ENCODE peak calls at places on chromosomes 4 and X, in nine cellular contexts. One of them, this sample, is unnamed.

GRCh38 chr4:68864438-68865177 is 48.8 kb downstream of the UGT2B10 start:
- DNase-seq in dorsolateral prefrontal cortex: no peak
- DNase-seq in K562: peak; percentile 52
- DNase-seq in right cardiac atrium: no peak
- DNase-seq in colonic mucosa: peak; percentile 80
- DNase-seq in Peyer's patch: peak; percentile 80
- DNase-seq in Karpas-422: no peak
- DNase-seq in OCI-LY7: no peak
- DNase-seq in RWPE1: no peak
- DNase-seq in this sample: peak; percentile 67

GRCh38 chr4:47945930-47946726 is 31.7 kb upstream of the NFXL1 start:
- DNase-seq in dorsolateral prefrontal cortex: no peak
- DNase-seq in K562: no peak
- DNase-seq in right cardiac atrium: no peak
- DNase-seq in colonic mucosa: no peak
- DNase-seq in Peyer's patch: no peak
- DNase-seq in Karpas-422: no peak
- DNase-seq in OCI-LY7: no peak
- DNase-seq in RWPE1: no peak
- DNase-seq in this sample: no peak

GRCh38 chrX:57905141-57905540 is 5.1 kb downstream of the ZXDA start:
- DNase-seq in dorsolateral prefrontal cortex: no peak
- DNase-seq in K562: no peak
- DNase-seq in right cardiac atrium: no peak
- DNase-seq in colonic mucosa: no peak
- DNase-seq in Peyer's patch: no peak
- DNase-seq in Karpas-422: no peak
- DNase-seq in OCI-LY7: no peak
- DNase-seq in RWPE1: no peak
- DNase-seq in this sample: no peak

GRCh38 chr4:162830899-162831298 is 335.8 kb downstream of the NAF1 start:
- DNase-seq in dorsolateral prefrontal cortex: no peak
- DNase-seq in K562: no peak
- DNase-seq in right cardiac atrium: no peak
- DNase-seq in colonic mucosa: no peak
- DNase-seq in Peyer's patch: no peak
- DNase-seq in Karpas-422: no peak
- DNase-seq in OCI-LY7: no peak
- DNase-seq in RWPE1: no peak
- DNase-seq in this sample: no peak

GRCh38 chrX:136141569-136141968 is 5.8 kb upstream of the FHL1 start:
- DNase-seq in dorsolateral prefrontal cortex: no peak
- DNase-seq in K562: no peak
- DNase-seq in right cardiac atrium: no peak
- DNase-seq in colonic mucosa: no peak
- DNase-seq in Peyer's patch: no peak
- DNase-seq in Karpas-422: no peak
- DNase-seq in OCI-LY7: no peak
- DNase-seq in RWPE1: no peak
- DNase-seq in this sample: no peak

GRCh38 chrX:34521563-34521962 is 135.5 kb downstream of the TMEM47 start:
- DNase-seq in dorsolateral prefrontal cortex: no peak
- DNase-seq in K562: no peak
- DNase-seq in right cardiac atrium: no peak
- DNase-seq in colonic mucosa: no peak
- DNase-seq in Peyer's patch: no peak
- DNase-seq in Karpas-422: no peak
- DNase-seq in OCI-LY7: no peak
- DNase-seq in RWPE1: peak; percentile 0
- DNase-seq in this sample: no peak

GRCh38 chr4:76704133-76704881 is 193.6 kb downstream of the SOWAHB start:
- DNase-seq in dorsolateral prefrontal cortex: no peak
- DNase-seq in K562: no peak
- DNase-seq in right cardiac atrium: peak; percentile 68
- DNase-seq in colonic mucosa: peak; percentile 78
- DNase-seq in Peyer's patch: peak; percentile 82
- DNase-seq in Karpas-422: no peak
- DNase-seq in OCI-LY7: no peak
- DNase-seq in RWPE1: peak; percentile 49
- DNase-seq in this sample: peak; percentile 44

GRCh38 chrX:703466-704210 is 73.0 kb downstream of the SHOX start:
- DNase-seq in dorsolateral prefrontal cortex: no peak
- DNase-seq in K562: no peak
- DNase-seq in right cardiac atrium: no peak
- DNase-seq in colonic mucosa: no peak
- DNase-seq in Peyer's patch: no peak
- DNase-seq in Karpas-422: no peak
- DNase-seq in OCI-LY7: no peak
- DNase-seq in RWPE1: no peak
- DNase-seq in this sample: no peak

GRCh38 chrX:3811331-3812311 is 98.2 kb upstream of the PRKX start:
- DNase-seq in dorsolateral prefrontal cortex: no peak
- DNase-seq in K562: peak; percentile 46
- DNase-seq in right cardiac atrium: peak; percentile 46
- DNase-seq in colonic mucosa: no peak
- DNase-seq in Peyer's patch: peak; percentile 71
- DNase-seq in Karpas-422: peak; percentile 64
- DNase-seq in OCI-LY7: peak; percentile 58
- DNase-seq in RWPE1: no peak
- DNase-seq in this sample: no peak

DNA sequence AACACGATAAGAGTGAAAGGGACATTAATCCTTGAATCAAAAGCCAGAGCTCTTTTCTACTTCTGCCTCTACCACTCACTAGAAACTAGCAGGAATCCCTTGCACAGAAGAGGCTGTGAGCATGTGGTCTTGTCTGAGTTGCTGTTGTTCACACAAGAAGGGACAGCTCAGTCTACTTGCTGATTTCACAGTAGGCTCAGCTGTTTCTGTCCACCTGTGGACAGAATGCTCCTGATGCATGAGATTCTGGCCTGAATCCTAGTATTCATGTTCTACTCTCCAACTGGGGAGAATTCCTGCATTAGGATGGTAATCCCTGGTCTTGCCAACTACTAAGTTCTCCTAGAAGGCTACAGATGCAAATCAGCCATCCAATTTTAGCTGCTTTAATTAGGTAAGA is 112.8 kb downstream of the PPA2 start:
- DNase-seq in dorsolateral prefrontal cortex: no peak
- DNase-seq in K562: no peak
- DNase-seq in right cardiac atrium: no peak
- DNase-seq in colonic mucosa: no peak
- DNase-seq in Peyer's patch: no peak
- DNase-seq in Karpas-422: no peak
- DNase-seq in OCI-LY7: no peak
- DNase-seq in RWPE1: no peak
- DNase-seq in this sample: no peak
- H3K27ac ChIP-seq in dorsolateral prefrontal cortex: no peak overlapping the region
- H3K27ac ChIP-seq in K562: no peak overlapping the region
- H3K27ac ChIP-seq in right cardiac atrium: no peak overlapping the region
- H3K27ac ChIP-seq in colonic mucosa: no peak overlapping the region
- H3K27ac ChIP-seq in Peyer's patch: no peak overlapping the region
- H3K27ac ChIP-seq in Karpas-422: no peak overlapping the region
- H3K27ac ChIP-seq in OCI-LY7: no peak overlapping the region
- H3K27ac ChIP-seq in RWPE1: no peak overlapping the region
- H3K27ac ChIP-seq in this sample: no peak overlapping the region

GRCh38 chr4:51890760-51891159 is 47.8 kb downstream of the DCUN1D4 start:
- DNase-seq in dorsolateral prefrontal cortex: no peak
- DNase-seq in K562: no peak
- DNase-seq in right cardiac atrium: no peak
- DNase-seq in colonic mucosa: no peak
- DNase-seq in Peyer's patch: no peak
- DNase-seq in Karpas-422: no peak
- DNase-seq in OCI-LY7: no peak
- DNase-seq in RWPE1: no peak
- DNase-seq in this sample: no peak

GRCh38 chr4:51894246-51894645 is 51.3 kb downstream of the DCUN1D4 start:
- DNase-seq in dorsolateral prefrontal cortex: no peak
- DNase-seq in K562: no peak
- DNase-seq in right cardiac atrium: no peak
- DNase-seq in colonic mucosa: no peak
- DNase-seq in Peyer's patch: no peak
- DNase-seq in Karpas-422: peak; percentile 62
- DNase-seq in OCI-LY7: no peak
- DNase-seq in RWPE1: peak; percentile 67
- DNase-seq in this sample: no peak

GRCh38 chr4:51895158-51895557 is 52.2 kb downstream of the DCUN1D4 start:
- DNase-seq in dorsolateral prefrontal cortex: no peak
- DNase-seq in K562: no peak
- DNase-seq in right cardiac atrium: no peak
- DNase-seq in colonic mucosa: no peak
- DNase-seq in Peyer's patch: no peak
- DNase-seq in Karpas-422: no peak
- DNase-seq in OCI-LY7: no peak
- DNase-seq in RWPE1: no peak
- DNase-seq in this sample: no peak

GRCh38 chr4:51901363-51901762 is 58.4 kb downstream of the DCUN1D4 start:
- DNase-seq in dorsolateral prefrontal cortex: no peak
- DNase-seq in K562: no peak
- DNase-seq in right cardiac atrium: no peak
- DNase-seq in colonic mucosa: no peak
- DNase-seq in Peyer's patch: no peak
- DNase-seq in Karpas-422: no peak
- DNase-seq in OCI-LY7: no peak
- DNase-seq in RWPE1: no peak
- DNase-seq in this sample: no peak

DNA sequence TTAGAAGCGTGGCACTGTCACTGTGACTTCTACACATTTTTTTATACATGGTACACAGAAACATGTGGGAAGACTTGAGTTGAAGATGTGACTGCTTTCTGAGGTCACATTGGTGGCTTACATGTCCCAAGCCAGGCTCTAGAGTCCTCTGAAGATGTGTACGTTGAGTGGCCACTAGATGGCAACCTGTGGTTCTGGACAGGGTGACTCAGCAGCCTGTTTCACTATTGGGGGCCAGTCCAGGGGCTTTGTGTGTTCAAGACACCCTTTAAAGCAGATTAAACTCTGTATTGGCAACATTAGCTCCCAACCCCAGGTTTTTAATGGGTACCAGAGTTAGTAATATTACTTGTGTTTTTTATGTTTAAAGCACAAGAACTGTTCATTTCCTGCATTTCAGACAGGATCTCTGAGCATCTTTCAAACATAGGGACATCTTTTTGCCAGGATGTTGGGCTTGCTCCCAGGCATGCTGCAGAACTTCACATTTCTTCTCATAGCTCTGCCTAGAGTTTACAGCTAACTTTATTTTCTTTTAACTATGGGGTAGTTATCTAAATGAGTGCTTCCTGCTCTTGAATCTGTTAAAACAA is 53.0 kb downstream of the DCUN1D4 start:
- DNase-seq in dorsolateral prefrontal cortex: peak; percentile 65
- DNase-seq in K562: peak; percentile 79
- DNase-seq in right cardiac atrium: peak; percentile 78
- DNase-seq in colonic mucosa: peak; percentile 71
- DNase-seq in Peyer's patch: peak; percentile 87
- DNase-seq in Karpas-422: peak; percentile 89
- DNase-seq in OCI-LY7: peak; percentile 76
- DNase-seq in RWPE1: peak; percentile 56
- DNase-seq in this sample: no peak
- H3K27ac ChIP-seq in dorsolateral prefrontal cortex: no peak overlapping the region
- H3K27ac ChIP-seq in K562: peak overlapping the region; percentile 47
- H3K27ac ChIP-seq in right cardiac atrium: no peak overlapping the region
- H3K27ac ChIP-seq in colonic mucosa: no peak overlapping the region
- H3K27ac ChIP-seq in Peyer's patch: no peak overlapping the region
- H3K27ac ChIP-seq in Karpas-422: peak overlapping the region; percentile 74
- H3K27ac ChIP-seq in OCI-LY7: peak overlapping the region; percentile 27
- H3K27ac ChIP-seq in RWPE1: no peak overlapping the region
- H3K27ac ChIP-seq in this sample: no peak overlapping the region

GRCh38 chr4:52866734-52867133 is 4.6 kb downstream of the RASL11B start:
- DNase-seq in dorsolateral prefrontal cortex: no peak
- DNase-seq in K562: no peak
- DNase-seq in right cardiac atrium: no peak
- DNase-seq in colonic mucosa: no peak
- DNase-seq in Peyer's patch: no peak
- DNase-seq in Karpas-422: no peak
- DNase-seq in OCI-LY7: no peak
- DNase-seq in RWPE1: no peak
- DNase-seq in this sample: no peak

GRCh38 chr4:52863324-52863723 is 1.2 kb downstream of the RASL11B start:
- DNase-seq in dorsolateral prefrontal cortex: no peak
- DNase-seq in K562: no peak
- DNase-seq in right cardiac atrium: no peak
- DNase-seq in colonic mucosa: no peak
- DNase-seq in Peyer's patch: no peak
- DNase-seq in Karpas-422: no peak
- DNase-seq in OCI-LY7: no peak
- DNase-seq in RWPE1: no peak
- DNase-seq in this sample: no peak

GRCh38 chr4:52864816-52865215 is 2.7 kb downstream of the RASL11B start:
- DNase-seq in dorsolateral prefrontal cortex: no peak
- DNase-seq in K562: no peak
- DNase-seq in right cardiac atrium: peak; percentile 59
- DNase-seq in colonic mucosa: no peak
- DNase-seq in Peyer's patch: no peak
- DNase-seq in Karpas-422: no peak
- DNase-seq in OCI-LY7: no peak
- DNase-seq in RWPE1: no peak
- DNase-seq in this sample: no peak

GRCh38 chr4:52862605-52863236 is 604 bp downstream of the RASL11B start:
- DNase-seq in dorsolateral prefrontal cortex: no peak
- DNase-seq in K562: peak; percentile 24
- DNase-seq in right cardiac atrium: peak; percentile 60
- DNase-seq in colonic mucosa: no peak
- DNase-seq in Peyer's patch: no peak
- DNase-seq in Karpas-422: no peak
- DNase-seq in OCI-LY7: no peak
- DNase-seq in RWPE1: peak; percentile 13
- DNase-seq in this sample: no peak

DNA sequence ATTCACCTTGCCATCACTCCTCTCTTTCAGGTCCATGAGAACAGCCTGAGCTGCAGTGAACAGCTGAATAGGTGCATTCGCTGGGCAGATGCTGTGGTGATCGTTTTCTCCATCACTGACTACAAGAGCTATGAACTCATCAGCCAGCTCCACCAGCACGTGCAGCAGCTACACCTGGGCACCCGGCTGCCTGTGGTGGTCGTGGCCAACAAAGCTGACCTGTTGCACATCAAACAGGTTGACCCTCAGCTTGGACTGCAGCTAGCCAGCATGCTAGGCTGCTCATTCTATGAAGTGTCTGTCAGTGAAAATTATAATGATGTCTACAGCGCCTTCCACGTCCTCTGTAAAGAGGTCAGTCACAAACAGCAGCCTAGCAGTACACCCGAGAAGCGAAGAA is 3.2 kb downstream of the RASL11B start:
- DNase-seq in dorsolateral prefrontal cortex: no peak
- DNase-seq in K562: no peak
- DNase-seq in right cardiac atrium: no peak
- DNase-seq in colonic mucosa: no peak
- DNase-seq in Peyer's patch: no peak
- DNase-seq in Karpas-422: no peak
- DNase-seq in OCI-LY7: no peak
- DNase-seq in RWPE1: no peak
- DNase-seq in this sample: no peak
- H3K27ac ChIP-seq in dorsolateral prefrontal cortex: no peak overlapping the region
- H3K27ac ChIP-seq in K562: no peak overlapping the region
- H3K27ac ChIP-seq in right cardiac atrium: no peak overlapping the region
- H3K27ac ChIP-seq in colonic mucosa: no peak overlapping the region
- H3K27ac ChIP-seq in Peyer's patch: no peak overlapping the region
- H3K27ac ChIP-seq in Karpas-422: no peak overlapping the region
- H3K27ac ChIP-seq in OCI-LY7: no peak overlapping the region
- H3K27ac ChIP-seq in RWPE1: no peak overlapping the region
- H3K27ac ChIP-seq in this sample: no peak overlapping the region

GRCh38 chr4:5134620-5135019 is 83.3 kb downstream of the STK32B start:
- DNase-seq in dorsolateral prefrontal cortex: no peak
- DNase-seq in K562: no peak
- DNase-seq in right cardiac atrium: no peak
- DNase-seq in colonic mucosa: no peak
- DNase-seq in Peyer's patch: no peak
- DNase-seq in Karpas-422: no peak
- DNase-seq in OCI-LY7: no peak
- DNase-seq in RWPE1: no peak
- DNase-seq in this sample: no peak
- H3K27ac ChIP-seq in dorsolateral prefrontal cortex: no peak overlapping the region
- H3K27ac ChIP-seq in K562: no peak overlapping the region
- H3K27ac ChIP-seq in right cardiac atrium: no peak overlapping the region
- H3K27ac ChIP-seq in colonic mucosa: no peak overlapping the region
- H3K27ac ChIP-seq in Peyer's patch: no peak overlapping the region
- H3K27ac ChIP-seq in Karpas-422: no peak overlapping the region
- H3K27ac ChIP-seq in OCI-LY7: no peak overlapping the region
- H3K27ac ChIP-seq in RWPE1: no peak overlapping the region
- H3K27ac ChIP-seq in this sample: no peak overlapping the region

This sample was measured in epithelial cell of prostate.